ENCODE peak calls at places on chromosomes 13 and 19, in seven cellular contexts. C is psoas muscle, H is NT2/D1, U is IMR-90, P is pancreas, L is fibroblast of lung, N is thoracic aorta. K is an unnamed sample.

GRCh38 chr13:59533561-59534337 is 630.0 kb downstream of the DIAPH3 start:
- DNase-seq in L (no peak), U (peak; percentile 34), P (no peak), H (no peak), C (no peak), N (no peak), K (no peak)

GRCh38 chr13:26579580-26579979 is 22.1 kb downstream of the WASF3 start:
- DNase-seq in N (no peak), C (no peak), U (no peak), P (no peak), L (no peak), H (no peak), K (no peak)

GRCh38 chr19:5155586-5156210 is 184.9 kb downstream of the PTPRS start:
- DNase-seq in N (no peak), U (no peak), P (peak; percentile 36), H (no peak), L (no peak), C (no peak), K (no peak)

GRCh38 chr19:1773173-1773572 is 19.9 kb downstream of the ONECUT3 start:
- DNase-seq in H (no peak), U (no peak), L (no peak), P (no peak), C (no peak), N (no peak), K (no peak)

GRCh38 chr13:96089749-96090239 is at the start of gene HS6ST3:
- DNase-seq in P (peak; percentile 87), H (no peak), U (no peak), C (peak; percentile 57), N (no peak), L (no peak), K (no peak)

GRCh38 chr13:97945342-97945741 is 8.1 kb upstream of the IPO5 start:
- DNase-seq in C (no peak), H (no peak), P (no peak), N (no peak), U (peak; percentile 48), L (no peak), K (no peak)

GRCh38 chr13:95349267-95349666 is 48.0 kb upstream of the ABCC4 start:
- DNase-seq in L (peak; percentile 9), C (no peak), N (no peak), H (no peak), P (no peak), U (peak; percentile 40), K (no peak)

GRCh38 chr13:20175907-20176652 is 15.2 kb upstream of the GJA3 start:
- DNase-seq in H (no peak), C (no peak), N (no peak), U (no peak), L (no peak), P (no peak), K (no peak)

GRCh38 chr13:50474094-50474654 is 369.3 kb downstream of the DLEU7 start:
- DNase-seq in C (no peak), U (no peak), P (no peak), H (no peak), N (no peak), L (no peak), K (no peak)

GRCh38 chr19:16131648-16132047 is 11.8 kb upstream of the HSH2D start:
- DNase-seq in P (no peak), H (no peak), C (no peak), N (no peak), U (no peak), L (no peak), K (no peak)

GRCh38 chr13:64471916-64472315 is 2758.2 kb downstream of the PCDH9 start:
- DNase-seq in U (peak; percentile 60), C (no peak), L (peak; percentile 76), H (no peak), P (no peak), N (no peak), K (no peak)

GRCh38 chr13:39894586-39894985 is 239.1 kb downstream of the COG6 start:
- DNase-seq in C (no peak), U (no peak), L (no peak), H (no peak), N (no peak), P (no peak), K (no peak)

GRCh38 chr13:78603240-78603947 is at the start of gene POU4F1:
- DNase-seq in N (no peak), C (peak; percentile 71), L (peak; percentile 26), H (no peak), U (peak; percentile 11), P (peak; percentile 73), K (peak; percentile 55)

GRCh38 chr13:111420113-111420876 is 99.9 kb downstream of the TEX29 start:
- DNase-seq in N (no peak), P (no peak), L (no peak), U (no peak), H (no peak), C (no peak), K (no peak)

GRCh38 chr13:41813426-41813825 is 147.5 kb downstream of the VWA8 start:
- DNase-seq in U (peak; percentile 66), C (no peak), N (no peak), H (no peak), P (no peak), L (peak; percentile 45), K (no peak)

GRCh38 chr13:111219306-111219705 is 101.1 kb upstream of the TEX29 start:
- DNase-seq in C (no peak), P (no peak), U (peak; percentile 88), N (no peak), L (peak; percentile 91), H (no peak), K (no peak)

GRCh38 chr13:111156421-111156820 is 41.3 kb downstream of the ARHGEF7 start:
- DNase-seq in C (no peak), L (no peak), N (no peak), P (no peak), U (no peak), H (no peak), K (no peak)

GRCh38 chr19:31064486-31064885 is 284.8 kb downstream of the TSHZ3 start:
- DNase-seq in H (no peak), U (no peak), N (no peak), C (no peak), P (no peak), L (no peak), K (no peak)

GRCh38 chr19:10514211-10515145 is 2.8 kb downstream of the S1PR5 start:
- DNase-seq in H (no peak), U (no peak), P (no peak), N (no peak), L (no peak), C (no peak), K (no peak)

GRCh38 chr13:76730220-76730619 is 156.0 kb downstream of the KCTD12 start:
- DNase-seq in U (no peak), N (no peak), L (no peak), H (no peak), P (no peak), C (no peak), K (no peak)

GRCh38 chr19:50570997-50571396 is 2.8 kb upstream of the LRRC4B start:
- DNase-seq in H (no peak), P (no peak), L (no peak), N (no peak), U (no peak), C (no peak), K (no peak)

DNA sequence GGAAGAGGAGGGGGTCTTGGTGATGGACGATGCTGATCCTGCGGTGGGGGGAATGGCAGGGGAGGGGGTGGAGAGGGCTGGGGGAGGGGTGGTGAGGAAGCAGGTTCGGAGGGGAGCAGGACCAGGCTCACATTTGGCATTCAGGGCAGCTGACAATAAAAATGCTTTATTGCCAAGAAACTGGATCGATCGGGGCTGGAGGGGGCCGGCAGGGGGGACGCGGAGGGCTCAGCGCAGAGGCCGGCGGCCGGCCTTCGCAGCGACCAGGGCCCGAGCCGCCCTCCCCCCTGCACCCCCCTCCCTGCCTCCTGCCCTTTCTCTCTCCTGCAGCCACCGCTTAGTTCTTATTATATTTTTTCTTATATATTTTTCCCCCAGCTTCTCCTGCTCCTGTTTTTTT is 18.1 kb upstream of the POU2F2 start:
- DNase-seq in H (no peak), U (no peak), P (peak; percentile 75), L (no peak), C (no peak), N (no peak), K (no peak)
- H3K27me3 ChIP-seq in H (peaks cover 37% of the 10 kb centered on the region), U (peaks cover 84% of the 10 kb centered on the region), P (no peaks in the 10 kb centered on the region), L (peaks cover 59% of the 10 kb centered on the region), C (no peaks in the 10 kb centered on the region), N (no peaks in the 10 kb centered on the region), K (peaks cover 27% of the 10 kb centered on the region)

DNA sequence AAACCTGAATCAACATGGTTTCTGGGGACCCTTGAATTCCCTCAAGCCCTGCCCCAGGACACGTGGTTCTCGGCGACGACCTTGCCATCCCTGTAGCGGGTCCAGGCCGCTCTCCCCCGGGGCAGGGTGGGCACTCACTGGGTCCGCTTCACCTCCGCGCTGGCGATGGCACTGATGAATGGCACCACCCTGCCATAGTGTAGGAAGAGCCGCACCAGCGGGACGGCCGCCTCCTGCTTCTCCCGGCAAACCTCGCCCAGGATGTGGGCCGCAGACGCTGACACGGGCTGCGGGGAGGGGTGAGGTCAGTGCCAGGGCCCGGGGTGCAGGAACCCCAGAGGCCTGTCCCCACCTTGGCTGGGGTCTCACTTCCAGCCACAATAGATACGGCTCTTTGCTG is 44.1 kb upstream of the C13orf46 start:
- DNase-seq in N (no peak), H (no peak), P (no peak), C (no peak), L (no peak), U (no peak), K (no peak)
- H3K36me3 ChIP-seq in N (peaks cover 74% of the 10 kb centered on the region), H (peaks cover 76% of the 10 kb centered on the region), P (no peaks in the 10 kb centered on the region), C (peaks cover 77% of the 10 kb centered on the region), L (peaks cover 53% of the 10 kb centered on the region), U (peaks cover 81% of the 10 kb centered on the region), K (peaks cover 80% of the 10 kb centered on the region)

GRCh38 chr13:71865858-71866172 is 1.2 kb downstream of the DACH1 start:
- DNase-seq in H (no peak), U (no peak), P (no peak), N (no peak), L (peak; percentile 23), C (peak; percentile 55), K (peak; percentile 45)
- H3K27me3 ChIP-seq in H (peaks cover 40% of the 10 kb centered on the region), U (peaks cover 29% of the 10 kb centered on the region), P (peaks cover 15% of the 10 kb centered on the region), N (no peaks in the 10 kb centered on the region), L (no peaks in the 10 kb centered on the region), C (no peaks in the 10 kb centered on the region), K (peaks cover 15% of the 10 kb centered on the region)

GRCh38 chr19:45822716-45823115 is 7.6 kb upstream of the RSPH6A start:
- DNase-seq in H (no peak), N (no peak), U (no peak), C (no peak), P (no peak), L (no peak), K (no peak)

GRCh38 chr19:45824041-45824471 is 8.9 kb upstream of the RSPH6A start:
- DNase-seq in C (peak; percentile 50), P (no peak), N (no peak), L (no peak), H (no peak), U (no peak), K (no peak)

GRCh38 chr19:45821570-45821969 is 6.5 kb upstream of the RSPH6A start:
- DNase-seq in C (peak; percentile 40), U (no peak), H (no peak), N (no peak), L (no peak), P (no peak), K (no peak)

GRCh38 chr19:45824531-45825262 is 9.6 kb upstream of the RSPH6A start:
- DNase-seq in P (no peak), U (no peak), N (no peak), C (peak; percentile 34), H (no peak), L (no peak), K (no peak)

DNA sequence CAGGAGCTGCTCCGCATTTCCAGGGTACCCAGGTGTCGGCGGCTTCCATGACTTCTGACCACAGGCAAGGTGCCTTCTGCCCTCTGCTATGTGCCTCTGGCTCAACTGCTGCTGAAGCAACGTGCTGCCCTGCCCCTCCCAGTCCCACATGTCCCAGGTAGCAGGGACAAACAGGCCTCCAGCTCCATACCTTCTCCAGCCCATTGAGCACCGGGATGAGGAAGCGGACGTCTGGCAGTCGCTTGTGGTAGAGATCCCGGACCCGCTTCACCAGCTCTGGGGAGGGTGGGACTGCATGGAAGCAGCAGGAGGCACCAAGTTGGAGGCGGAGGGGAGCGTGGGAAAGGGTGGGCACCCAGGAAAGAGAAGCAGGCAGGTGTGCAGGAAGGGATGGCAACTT is 8.1 kb upstream of the RSPH6A start:
- DNase-seq in N (no peak), P (no peak), C (no peak), U (no peak), H (no peak), L (no peak), K (no peak)
- H3K36me3 ChIP-seq in N (peaks cover 60% of the 10 kb centered on the region), P (peaks cover 2% of the 10 kb centered on the region), C (peaks cover 77% of the 10 kb centered on the region), U (peaks cover 79% of the 10 kb centered on the region), H (peaks cover 83% of the 10 kb centered on the region), L (peaks cover 36% of the 10 kb centered on the region), K (peaks cover 82% of the 10 kb centered on the region)

K was measured in lower lobe of right lung.